ENCODE peak calls at places on chromosomes 3 and 15, in six cellular contexts. R, Q, K, C, T and W are unnamed samples.

GRCh38 chr3:33687406-33688010 is 30.5 kb downstream of the CLASP2 start:
- DNase-seq in R (peak; percentile 10), Q (no peak), K (no peak), C (peak; percentile 71), T (no peak), W (no peak)

GRCh38 chr15:98438907-98439306 is 209.4 kb upstream of the IGF1R start:
- DNase-seq in R (no peak), Q (no peak), K (no peak), C (no peak), T (peak; percentile 53), W (no peak)

GRCh38 chr15:95458736-95459135 is 871.8 kb upstream of the NR2F2 start:
- DNase-seq in R (no peak), Q (no peak), K (no peak), C (no peak), T (no peak), W (no peak)

GRCh38 chr3:50352762-50353161 is 2.1 kb downstream of the CYB561D2 start:
- DNase-seq in R (no peak), Q (no peak), K (no peak), C (peak; percentile 43), T (no peak), W (no peak)

GRCh38 chr3:115927210-115927609 is 303.9 kb downstream of the GAP43 start:
- DNase-seq in R (no peak), Q (no peak), K (no peak), C (no peak), T (no peak), W (no peak)

GRCh38 chr3:72746412-72747411 is 101.5 kb downstream of the SHQ1 start:
- DNase-seq in R (no peak), Q (no peak), K (no peak), C (peak; percentile 60), T (no peak), W (no peak)

GRCh38 chr3:126548556-126549466 is 9.9 kb downstream of the C3orf22 start:
- DNase-seq in R (no peak), Q (no peak), K (no peak), C (no peak), T (peak; percentile 54), W (no peak)

GRCh38 chr3:153284282-153284938 is 122.4 kb downstream of the RAP2B start:
- DNase-seq in R (peak; percentile 33), Q (peak; percentile 34), K (no peak), C (peak; percentile 93), T (peak; percentile 90), W (peak; percentile 18)

GRCh38 chr15:77632760-77633133 is at the start of gene LINGO1:
- DNase-seq in R (no peak), Q (no peak), K (peak; percentile 23), C (no peak), T (no peak), W (no peak)

GRCh38 chr15:30953731-30954378 is 37.6 kb downstream of the MTMR10 start:
- DNase-seq in R (peak; percentile 83), Q (peak; percentile 12), K (no peak), C (peak; percentile 94), T (no peak), W (no peak)

GRCh38 chr3:9448643-9449042 is 51.2 kb downstream of the SETD5 start:
- DNase-seq in R (no peak), Q (no peak), K (no peak), C (peak; percentile 33), T (no peak), W (no peak)

GRCh38 chr3:24650839-24651238 is 156.2 kb upstream of the THRB start:
- DNase-seq in R (no peak), Q (no peak), K (no peak), C (no peak), T (no peak), W (no peak)

GRCh38 chr3:197942956-197943556 is 6.9 kb upstream of the RPL35A start:
- DNase-seq in R (no peak), Q (no peak), K (peak; percentile 33), C (peak; percentile 59), T (no peak), W (peak; percentile 49)

GRCh38 chr3:72036899-72037298 is 252.0 kb upstream of the PROK2 start:
- DNase-seq in R (no peak), Q (no peak), K (no peak), C (peak; percentile 76), T (no peak), W (no peak)

GRCh38 chr3:125443923-125444322 is 68.8 kb upstream of the ZNF148 start:
- DNase-seq in R (no peak), Q (no peak), K (no peak), C (peak; percentile 92), T (no peak), W (no peak)

GRCh38 chr3:5423523-5423922 is 236.0 kb downstream of the EDEM1 start:
- DNase-seq in R (no peak), Q (no peak), K (no peak), C (no peak), T (no peak), W (no peak)

GRCh38 chr3:127550758-127551157 is 39.8 kb downstream of the TPRA1 start:
- DNase-seq in R (no peak), Q (no peak), K (no peak), C (no peak), T (no peak), W (no peak)

GRCh38 chr3:157263027-157263426 is 103.1 kb upstream of the CCNL1 start:
- DNase-seq in R (no peak), Q (no peak), K (no peak), C (peak; percentile 43), T (no peak), W (no peak)

GRCh38 chr3:4850211-4850927 is 128.9 kb upstream of the BHLHE40 start:
- DNase-seq in R (no peak), Q (peak; percentile 62), K (no peak), C (no peak), T (no peak), W (no peak)

GRCh38 chr3:187086831-187087230 is 52.5 kb downstream of the RPL39L start:
- DNase-seq in R (no peak), Q (no peak), K (no peak), C (no peak), T (peak; percentile 12), W (no peak)

GRCh38 chr3:196932600-196932999 is 9.7 kb downstream of the NCBP2 start:
- DNase-seq in R (no peak), Q (no peak), K (no peak), C (no peak), T (no peak), W (peak; percentile 34)

GRCh38 chr15:95684693-95685115 is 645.8 kb upstream of the NR2F2 start:
- DNase-seq in R (peak; percentile 12), Q (no peak), K (no peak), C (peak; percentile 80), T (no peak), W (no peak)

GRCh38 chr3:153162513-153163348 is 705 bp downstream of the RAP2B start:
- DNase-seq in R (no peak), Q (peak; percentile 50), K (peak; percentile 18), C (peak; percentile 47), T (peak; percentile 91), W (peak; percentile 49)

GRCh38 chr3:99355465-99355864 is 282.9 kb upstream of the COL8A1 start:
- DNase-seq in R (no peak), Q (no peak), K (no peak), C (peak; percentile 11), T (no peak), W (no peak)

GRCh38 chr15:55820043-55820442 is 77.1 kb upstream of the PRTG start:
- DNase-seq in R (no peak), Q (no peak), K (peak; percentile 57), C (no peak), T (no peak), W (no peak)

GRCh38 chr3:141249041-141249440 is 17.4 kb downstream of the PXYLP1 start:
- DNase-seq in R (no peak), Q (no peak), K (no peak), C (no peak), T (peak; percentile 12), W (no peak)